ENCODE peak calls at places on chromosomes 13 and 19, in ten cellular contexts. One of them, this sample, is unnamed. For H3K9me3, the result is how much of the 10 kb centered on the place peaks cover.

GRCh38 chr13:19959141-19959830 is 759 bp downstream of the ZMYM2 start:
- DNase-seq in cardiac muscle cell: peak
- DNase-seq in thoracic aorta: peak
- DNase-seq in aorta: peak
- DNase-seq in right cardiac atrium: peak
- DNase-seq in adrenal gland: peak
- DNase-seq in uterus: peak
- DNase-seq in CD4-positive, alpha-beta T cell: peak
- DNase-seq in heart right ventricle: peak
- DNase-seq in neural progenitor cell: peak
- DNase-seq in this sample: peak

GRCh38 chr13:41054212-41054877 is 7.0 kb upstream of the WBP4 start:
- DNase-seq in cardiac muscle cell: peak
- DNase-seq in thoracic aorta: no peak
- DNase-seq in aorta: no peak
- DNase-seq in right cardiac atrium: no peak
- DNase-seq in adrenal gland: no peak
- DNase-seq in uterus: peak
- DNase-seq in CD4-positive, alpha-beta T cell: no peak
- DNase-seq in heart right ventricle: no peak
- DNase-seq in neural progenitor cell: peak
- DNase-seq in this sample: no peak

GRCh38 chr13:36778083-36778671 is 40.8 kb upstream of the RFXAP start:
- DNase-seq in cardiac muscle cell: no peak
- DNase-seq in thoracic aorta: no peak
- DNase-seq in aorta: no peak
- DNase-seq in right cardiac atrium: no peak
- DNase-seq in adrenal gland: no peak
- DNase-seq in uterus: no peak
- DNase-seq in CD4-positive, alpha-beta T cell: no peak
- DNase-seq in heart right ventricle: no peak
- DNase-seq in neural progenitor cell: peak
- DNase-seq in this sample: peak

GRCh38 chr19:46859637-46860124 is 1.1 kb upstream of the ARHGAP35 start:
- DNase-seq in cardiac muscle cell: no peak
- DNase-seq in thoracic aorta: no peak
- DNase-seq in aorta: no peak
- DNase-seq in right cardiac atrium: peak
- DNase-seq in adrenal gland: peak
- DNase-seq in uterus: peak
- DNase-seq in CD4-positive, alpha-beta T cell: no peak
- DNase-seq in heart right ventricle: peak
- DNase-seq in neural progenitor cell: no peak
- DNase-seq in this sample: no peak

GRCh38 chr19:14318873-14319272 is 62.4 kb upstream of the ADGRE5 start:
- DNase-seq in cardiac muscle cell: peak
- DNase-seq in thoracic aorta: no peak
- DNase-seq in aorta: no peak
- DNase-seq in right cardiac atrium: peak
- DNase-seq in adrenal gland: no peak
- DNase-seq in uterus: no peak
- DNase-seq in CD4-positive, alpha-beta T cell: no peak
- DNase-seq in heart right ventricle: peak
- DNase-seq in neural progenitor cell: peak
- DNase-seq in this sample: no peak

GRCh38 chr13:43300817-43301216 is 277.4 kb downstream of the DNAJC15 start:
- DNase-seq in cardiac muscle cell: no peak
- DNase-seq in thoracic aorta: no peak
- DNase-seq in aorta: no peak
- DNase-seq in right cardiac atrium: no peak
- DNase-seq in adrenal gland: no peak
- DNase-seq in uterus: no peak
- DNase-seq in CD4-positive, alpha-beta T cell: no peak
- DNase-seq in heart right ventricle: no peak
- DNase-seq in neural progenitor cell: no peak
- DNase-seq in this sample: no peak

GRCh38 chr13:98921786-98922185 is 56.1 kb downstream of the DOCK9 start:
- DNase-seq in cardiac muscle cell: no peak
- DNase-seq in thoracic aorta: no peak
- DNase-seq in aorta: no peak
- DNase-seq in right cardiac atrium: no peak
- DNase-seq in adrenal gland: no peak
- DNase-seq in uterus: no peak
- DNase-seq in CD4-positive, alpha-beta T cell: no peak
- DNase-seq in heart right ventricle: no peak
- DNase-seq in neural progenitor cell: no peak
- DNase-seq in this sample: no peak

GRCh38 chr13:105991622-105992254 is 543.7 kb downstream of the EFNB2 start:
- DNase-seq in cardiac muscle cell: no peak
- DNase-seq in thoracic aorta: no peak
- DNase-seq in aorta: no peak
- DNase-seq in right cardiac atrium: peak
- DNase-seq in adrenal gland: no peak
- DNase-seq in uterus: no peak
- DNase-seq in CD4-positive, alpha-beta T cell: no peak
- DNase-seq in heart right ventricle: no peak
- DNase-seq in neural progenitor cell: no peak
- DNase-seq in this sample: no peak

GRCh38 chr19:43700368-43701015 is 15.4 kb upstream of the IRGC start:
- DNase-seq in cardiac muscle cell: no peak
- DNase-seq in thoracic aorta: no peak
- DNase-seq in aorta: peak
- DNase-seq in right cardiac atrium: peak
- DNase-seq in adrenal gland: peak
- DNase-seq in uterus: peak
- DNase-seq in CD4-positive, alpha-beta T cell: no peak
- DNase-seq in heart right ventricle: peak
- DNase-seq in neural progenitor cell: peak
- DNase-seq in this sample: no peak

GRCh38 chr19:42272535-42272897 is 3.5 kb downstream of the CIC start:
- DNase-seq in cardiac muscle cell: no peak
- DNase-seq in thoracic aorta: no peak
- DNase-seq in aorta: peak
- DNase-seq in right cardiac atrium: no peak
- DNase-seq in adrenal gland: no peak
- DNase-seq in uterus: no peak
- DNase-seq in CD4-positive, alpha-beta T cell: no peak
- DNase-seq in heart right ventricle: no peak
- DNase-seq in neural progenitor cell: no peak
- DNase-seq in this sample: no peak

GRCh38 chr13:110448230-110448629 is 113.3 kb downstream of the RAB20 start:
- DNase-seq in cardiac muscle cell: peak
- DNase-seq in thoracic aorta: no peak
- DNase-seq in aorta: no peak
- DNase-seq in right cardiac atrium: no peak
- DNase-seq in adrenal gland: no peak
- DNase-seq in uterus: no peak
- DNase-seq in CD4-positive, alpha-beta T cell: no peak
- DNase-seq in heart right ventricle: no peak
- DNase-seq in neural progenitor cell: no peak
- DNase-seq in this sample: no peak

GRCh38 chr19:28841531-28841930 is 371.4 kb downstream of the UQCRFS1 start:
- DNase-seq in cardiac muscle cell: no peak
- DNase-seq in thoracic aorta: no peak
- DNase-seq in aorta: no peak
- DNase-seq in right cardiac atrium: no peak
- DNase-seq in adrenal gland: no peak
- DNase-seq in uterus: no peak
- DNase-seq in CD4-positive, alpha-beta T cell: no peak
- DNase-seq in heart right ventricle: no peak
- DNase-seq in neural progenitor cell: no peak
- DNase-seq in this sample: no peak

GRCh38 chr19:39765091-39766076 is 13.3 kb upstream of the LEUTX start:
- DNase-seq in cardiac muscle cell: peak
- DNase-seq in thoracic aorta: no peak
- DNase-seq in aorta: no peak
- DNase-seq in right cardiac atrium: peak
- DNase-seq in adrenal gland: peak
- DNase-seq in uterus: peak
- DNase-seq in CD4-positive, alpha-beta T cell: peak
- DNase-seq in heart right ventricle: no peak
- DNase-seq in neural progenitor cell: peak
- DNase-seq in this sample: peak

GRCh38 chr19:46931197-46931596 is 70.4 kb downstream of the ARHGAP35 start:
- DNase-seq in cardiac muscle cell: no peak
- DNase-seq in thoracic aorta: no peak
- DNase-seq in aorta: no peak
- DNase-seq in right cardiac atrium: no peak
- DNase-seq in adrenal gland: no peak
- DNase-seq in uterus: no peak
- DNase-seq in CD4-positive, alpha-beta T cell: no peak
- DNase-seq in heart right ventricle: no peak
- DNase-seq in neural progenitor cell: no peak
- DNase-seq in this sample: no peak

GRCh38 chr19:40445945-40446784 is 2.0 kb upstream of the SERTAD3 start:
- DNase-seq in cardiac muscle cell: no peak
- DNase-seq in thoracic aorta: no peak
- DNase-seq in aorta: no peak
- DNase-seq in right cardiac atrium: no peak
- DNase-seq in adrenal gland: no peak
- DNase-seq in uterus: no peak
- DNase-seq in CD4-positive, alpha-beta T cell: no peak
- DNase-seq in heart right ventricle: no peak
- DNase-seq in neural progenitor cell: peak
- DNase-seq in this sample: no peak

GRCh38 chr13:29934531-29935308 is 84.3 kb upstream of the UBL3 start:
- DNase-seq in cardiac muscle cell: no peak
- DNase-seq in thoracic aorta: no peak
- DNase-seq in aorta: no peak
- DNase-seq in right cardiac atrium: peak
- DNase-seq in adrenal gland: no peak
- DNase-seq in uterus: no peak
- DNase-seq in CD4-positive, alpha-beta T cell: no peak
- DNase-seq in heart right ventricle: no peak
- DNase-seq in neural progenitor cell: no peak
- DNase-seq in this sample: no peak

GRCh38 chr19:3375221-3376088 is 9.1 kb downstream of the NFIC start:
- DNase-seq in cardiac muscle cell: no peak
- DNase-seq in thoracic aorta: peak
- DNase-seq in aorta: peak
- DNase-seq in right cardiac atrium: peak
- DNase-seq in adrenal gland: peak
- DNase-seq in uterus: peak
- DNase-seq in CD4-positive, alpha-beta T cell: no peak
- DNase-seq in heart right ventricle: peak
- DNase-seq in neural progenitor cell: no peak
- DNase-seq in this sample: no peak

GRCh38 chr13:33318744-33319143 is 33.2 kb upstream of the STARD13 start:
- DNase-seq in cardiac muscle cell: no peak
- DNase-seq in thoracic aorta: no peak
- DNase-seq in aorta: no peak
- DNase-seq in right cardiac atrium: no peak
- DNase-seq in adrenal gland: no peak
- DNase-seq in uterus: no peak
- DNase-seq in CD4-positive, alpha-beta T cell: no peak
- DNase-seq in heart right ventricle: no peak
- DNase-seq in neural progenitor cell: no peak
- DNase-seq in this sample: no peak

GRCh38 chr19:9523885-9524474 is 14.5 kb downstream of the ZNF426 start:
- DNase-seq in cardiac muscle cell: no peak
- DNase-seq in thoracic aorta: no peak
- DNase-seq in aorta: no peak
- DNase-seq in right cardiac atrium: no peak
- DNase-seq in adrenal gland: no peak
- DNase-seq in uterus: no peak
- DNase-seq in CD4-positive, alpha-beta T cell: no peak
- DNase-seq in heart right ventricle: no peak
- DNase-seq in neural progenitor cell: no peak
- DNase-seq in this sample: no peak
- H3K9me3 ChIP-seq in cardiac muscle cell: under half
- H3K9me3 ChIP-seq in thoracic aorta: half or more
- H3K9me3 ChIP-seq in aorta: under half
- H3K9me3 ChIP-seq in right cardiac atrium: under half
- H3K9me3 ChIP-seq in adrenal gland: half or more
- H3K9me3 ChIP-seq in uterus: half or more
- H3K9me3 ChIP-seq in CD4-positive, alpha-beta T cell: half or more
- H3K9me3 ChIP-seq in heart right ventricle: half or more
- H3K9me3 ChIP-seq in neural progenitor cell: half or more
- H3K9me3 ChIP-seq in this sample: half or more

DNA sequence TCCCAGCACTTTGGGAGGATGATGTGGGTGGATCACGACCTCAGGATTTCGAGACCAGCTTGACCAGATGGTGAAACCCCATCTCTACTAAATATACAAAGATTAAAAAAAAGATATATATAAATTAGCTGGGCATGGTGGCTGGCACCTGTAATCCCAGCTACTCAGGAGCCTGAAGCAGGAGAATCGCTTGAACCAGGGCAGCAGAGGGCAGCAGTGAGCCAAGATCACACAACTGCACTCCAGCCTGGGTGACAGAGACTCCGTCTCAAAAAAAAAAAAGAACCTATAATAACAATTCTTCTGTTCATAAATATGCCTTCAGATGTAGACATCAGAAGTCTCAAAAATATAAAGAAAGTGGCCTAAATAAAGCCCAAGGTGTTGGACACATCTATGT is 7.6 kb downstream of the ZNF737 start:
- DNase-seq in cardiac muscle cell: no peak
- DNase-seq in thoracic aorta: no peak
- DNase-seq in aorta: no peak
- DNase-seq in right cardiac atrium: no peak
- DNase-seq in adrenal gland: peak
- DNase-seq in uterus: no peak
- DNase-seq in CD4-positive, alpha-beta T cell: no peak
- DNase-seq in heart right ventricle: peak
- DNase-seq in neural progenitor cell: no peak
- DNase-seq in this sample: no peak
- H3K9me3 ChIP-seq in cardiac muscle cell: under half
- H3K9me3 ChIP-seq in thoracic aorta: half or more
- H3K9me3 ChIP-seq in aorta: under half
- H3K9me3 ChIP-seq in right cardiac atrium: under half
- H3K9me3 ChIP-seq in adrenal gland: under half
- H3K9me3 ChIP-seq in uterus: half or more
- H3K9me3 ChIP-seq in CD4-positive, alpha-beta T cell: half or more
- H3K9me3 ChIP-seq in heart right ventricle: half or more
- H3K9me3 ChIP-seq in neural progenitor cell: under half
- H3K9me3 ChIP-seq in this sample: under half

DNA sequence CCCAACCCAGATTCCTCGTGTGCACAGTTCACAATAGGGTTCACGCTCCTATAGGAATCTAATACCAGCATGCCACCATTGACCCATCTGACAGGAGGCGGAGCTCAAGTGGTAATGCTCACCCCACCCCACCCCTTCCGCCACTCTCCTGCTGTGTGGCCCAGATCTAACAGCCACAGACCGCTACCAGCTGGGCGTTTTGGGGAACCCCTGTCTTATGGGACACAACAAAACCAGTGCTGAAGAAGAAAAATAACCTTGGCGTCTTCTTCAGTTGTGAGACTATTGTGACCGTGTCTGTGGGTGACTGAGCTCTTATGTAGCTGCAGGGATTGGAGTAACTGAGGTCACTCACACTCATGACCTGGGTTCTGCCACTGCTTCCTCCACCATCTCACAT is 5.2 kb upstream of the OR10H1 start:
- DNase-seq in cardiac muscle cell: no peak
- DNase-seq in thoracic aorta: no peak
- DNase-seq in aorta: no peak
- DNase-seq in right cardiac atrium: no peak
- DNase-seq in adrenal gland: no peak
- DNase-seq in uterus: no peak
- DNase-seq in CD4-positive, alpha-beta T cell: no peak
- DNase-seq in heart right ventricle: no peak
- DNase-seq in neural progenitor cell: no peak
- DNase-seq in this sample: no peak
- H3K9me3 ChIP-seq in cardiac muscle cell: under half
- H3K9me3 ChIP-seq in thoracic aorta: under half
- H3K9me3 ChIP-seq in aorta: under half
- H3K9me3 ChIP-seq in right cardiac atrium: under half
- H3K9me3 ChIP-seq in adrenal gland: under half
- H3K9me3 ChIP-seq in uterus: under half
- H3K9me3 ChIP-seq in CD4-positive, alpha-beta T cell: under half
- H3K9me3 ChIP-seq in heart right ventricle: under half
- H3K9me3 ChIP-seq in neural progenitor cell: under half
- H3K9me3 ChIP-seq in this sample: under half

GRCh38 chr13:75417006-75417384 is 65.0 kb downstream of the TBC1D4 start:
- DNase-seq in cardiac muscle cell: no peak
- DNase-seq in thoracic aorta: no peak
- DNase-seq in aorta: no peak
- DNase-seq in right cardiac atrium: peak
- DNase-seq in adrenal gland: no peak
- DNase-seq in uterus: no peak
- DNase-seq in CD4-positive, alpha-beta T cell: no peak
- DNase-seq in heart right ventricle: peak
- DNase-seq in neural progenitor cell: no peak
- DNase-seq in this sample: no peak
- H3K9me3 ChIP-seq in cardiac muscle cell: under half
- H3K9me3 ChIP-seq in thoracic aorta: under half
- H3K9me3 ChIP-seq in aorta: under half
- H3K9me3 ChIP-seq in right cardiac atrium: under half
- H3K9me3 ChIP-seq in adrenal gland: under half
- H3K9me3 ChIP-seq in uterus: under half
- H3K9me3 ChIP-seq in CD4-positive, alpha-beta T cell: under half
- H3K9me3 ChIP-seq in heart right ventricle: under half
- H3K9me3 ChIP-seq in neural progenitor cell: under half
- H3K9me3 ChIP-seq in this sample: under half